ENCODE peak calls at places on chromosomes 6 and 20, in five cellular contexts. Z, D, J, U and B are unnamed samples.

GRCh38 chr6:165389534-165389933 is 80.1 kb upstream of the C6orf118 start:
- DNase-seq in D (no peak), J (no peak), U (no peak), Z (no peak), B (no peak)

GRCh38 chr6:6610031-6610591 is 21.6 kb downstream of the LY86 start:
- DNase-seq in J (no peak), U (no peak), Z (no peak), D (peak), B (no peak)

GRCh38 chr20:26208296-26209091 is 511.8 kb upstream of the ZNF337 start:
- DNase-seq in U (peak), Z (no peak), D (peak), J (no peak), B (no peak)

GRCh38 chr6:135161411-135161810 is 19.7 kb upstream of the MYB start:
- DNase-seq in Z (no peak), D (no peak), J (no peak), U (no peak), B (no peak)

GRCh38 chr6:116763871-116764270 is 1.6 kb downstream of the FAM162B start:
- DNase-seq in Z (no peak), U (no peak), D (no peak), J (no peak), B (no peak)

GRCh38 chr20:63449025-63449424 is 23.4 kb downstream of the KCNQ2 start:
- DNase-seq in J (no peak), U (no peak), D (no peak), Z (no peak), B (no peak)

GRCh38 chr6:52537001-52537753 is 39.7 kb downstream of the TRAM2 start:
- DNase-seq in J (no peak), U (no peak), Z (no peak), D (no peak), B (no peak)

GRCh38 chr6:3733321-3733925 is 18.1 kb downstream of the PXDC1 start:
- DNase-seq in U (no peak), J (no peak), Z (no peak), D (no peak), B (no peak)

GRCh38 chr6:7166410-7167293 is 58.9 kb downstream of the RREB1 start:
- DNase-seq in D (no peak), U (no peak), J (no peak), Z (no peak), B (no peak)

GRCh38 chr20:10924628-10925266 is 250.9 kb upstream of the JAG1 start:
- DNase-seq in J (no peak), D (no peak), Z (no peak), U (no peak), B (no peak)

GRCh38 chr6:41255638-41256246 is 27.6 kb downstream of the TREML4 start:
- DNase-seq in D (no peak), U (no peak), J (no peak), Z (no peak), B (no peak)